ENCODE peak calls at places on chromosomes 12 and 14, in four cellular contexts. U is HepG2, C is transverse colon, Y is suprapubic skin. P is an unnamed sample.

GRCh38 chr14:104383088-104383805 is 196.3 kb upstream of the C14orf180 start:
- DNase-seq in U (no peak), C (no peak), Y (peak), P (no peak)

GRCh38 chr12:52927964-52928363 is 21.0 kb upstream of the KRT18 start:
- DNase-seq in U (no peak), C (no peak), Y (no peak), P (no peak)

GRCh38 chr14:64294672-64295413 is 672 bp upstream of the ESR2 start:
- DNase-seq in U (peak), C (peak), Y (peak), P (peak)

GRCh38 chr14:27536748-27537147 is 938.9 kb upstream of the NOVA1 start:
- DNase-seq in U (no peak), C (no peak), Y (no peak), P (no peak)

GRCh38 chr12:31277081-31277480 is 48.9 kb downstream of the SINHCAF start:
- DNase-seq in U (no peak), C (no peak), Y (no peak), P (no peak)

GRCh38 chr12:123474493-123475255 is 16.7 kb downstream of the SNRNP35 start:
- DNase-seq in U (no peak), C (no peak), Y (no peak), P (no peak)

GRCh38 chr12:55673638-55674037 is 34.1 kb downstream of the ITGA7 start:
- DNase-seq in U (no peak), C (no peak), Y (no peak), P (no peak)

GRCh38 chr14:92352158-92352985 is 29.4 kb downstream of the SLC24A4 start:
- DNase-seq in U (peak), C (no peak), Y (no peak), P (no peak)

GRCh38 chr14:52146504-52146903 is 77.6 kb upstream of the NID2 start:
- DNase-seq in U (no peak), C (no peak), Y (no peak), P (no peak)

GRCh38 chr14:101025656-101026055 is 122.1 kb upstream of the RTL1 start:
- DNase-seq in U (no peak), C (no peak), Y (peak), P (no peak)

GRCh38 chr14:75995372-75996041 is 9.9 kb downstream of the IFT43 start:
- DNase-seq in U (no peak), C (peak), Y (peak), P (no peak)

GRCh38 chr12:91316161-91316759 is 133.6 kb upstream of the DCN start:
- DNase-seq in U (no peak), C (no peak), Y (no peak), P (no peak)

GRCh38 chr14:21136024-21136423 is 19.8 kb downstream of the OR5AU1 start:
- DNase-seq in U (peak), C (no peak), Y (no peak), P (peak)

GRCh38 chr14:94673781-94674231 is 61.6 kb downstream of the SERPINA3 start:
- DNase-seq in U (no peak), C (no peak), Y (no peak), P (no peak)

GRCh38 chr12:81070846-81071245 is 7.0 kb upstream of the ACSS3 start:
- DNase-seq in U (no peak), C (no peak), Y (no peak), P (no peak)

GRCh38 chr14:81436296-81437138 is 36.4 kb upstream of the STON2 start:
- DNase-seq in U (peak), C (peak), Y (peak), P (peak)

GRCh38 chr14:58805605-58806358 is 168.0 kb downstream of the DACT1 start:
- DNase-seq in U (no peak), C (no peak), Y (no peak), P (no peak)

GRCh38 chr12:109741286-109741969 is 27.8 kb downstream of the FAM222A start:
- DNase-seq in U (no peak), C (no peak), Y (peak), P (no peak)

GRCh38 chr14:53620325-53620716 is 336.3 kb downstream of the BMP4 start:
- DNase-seq in U (no peak), C (no peak), Y (no peak), P (no peak)

GRCh38 chr12:54419088-54419887 is at the start of gene ITGA5:
- DNase-seq in U (no peak), C (peak), Y (peak), P (no peak)

GRCh38 chr14:57883061-57883460 is 17.2 kb upstream of the SLC35F4 start:
- DNase-seq in U (no peak), C (no peak), Y (no peak), P (no peak)

GRCh38 chr12:26845057-26845666 is 12.2 kb upstream of the ITPR2 start:
- DNase-seq in U (peak), C (peak), Y (no peak), P (no peak)

GRCh38 chr14:57943038-57943437 is 77.1 kb upstream of the SLC35F4 start:
- DNase-seq in U (no peak), C (no peak), Y (no peak), P (no peak)

GRCh38 chr12:109804820-109805761 is 28.1 kb downstream of the TRPV4 start:
- DNase-seq in U (peak), C (peak), Y (peak), P (peak)

GRCh38 chr12:46266869-46267617 is 1.8 kb downstream of the SLC38A1 start:
- DNase-seq in U (peak), C (peak), Y (peak), P (peak)

GRCh38 chr12:48029811-48030650 is 25.8 kb upstream of the COL2A1 start:
- DNase-seq in U (no peak), C (no peak), Y (no peak), P (no peak)

GRCh38 chr12:95803817-95804216 is 13.3 kb upstream of the NTN4 start:
- DNase-seq in U (no peak), C (no peak), Y (no peak), P (no peak)

GRCh38 chr12:6221146-6221545 is 20.9 kb downstream of the CD9 start:
- DNase-seq in U (no peak), C (no peak), Y (no peak), P (no peak)

GRCh38 chr12:127928615-127929014 is 338.4 kb upstream of the TMEM132C start:
- DNase-seq in U (no peak), C (no peak), Y (no peak), P (no peak)

GRCh38 chr12:95862038-95862437 is 3.3 kb downstream of the SNRPF start:
- DNase-seq in U (no peak), C (no peak), Y (no peak), P (no peak)

GRCh38 chr12:91355150-91356006 is 172.8 kb upstream of the DCN start:
- DNase-seq in U (peak), C (peak), Y (peak), P (no peak)

DNA sequence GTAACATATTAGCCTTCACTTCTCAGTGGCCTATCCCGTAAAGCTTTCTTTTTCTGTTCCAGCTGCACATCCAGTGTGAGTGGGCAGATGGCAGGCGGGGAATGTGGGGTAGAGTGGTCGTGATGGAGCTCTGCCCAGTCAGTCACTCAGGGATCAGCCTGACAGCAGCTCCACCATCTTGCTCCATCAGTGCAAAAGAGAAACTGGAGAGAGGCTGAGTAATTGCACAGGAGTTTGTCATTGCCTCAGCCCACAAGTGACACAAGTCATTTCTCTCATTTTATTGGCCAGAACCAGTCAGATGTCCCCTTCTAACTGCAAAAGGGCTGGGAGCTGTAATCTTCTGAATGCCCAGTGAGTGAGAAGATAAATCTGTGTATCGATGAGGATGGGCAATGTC is 66.5 kb downstream of the ATP23 start:
- DNase-seq in U (no peak), C (no peak), Y (no peak), P (no peak)
- TF ChIP-seq POLR2AphosphoS5 in U (no peak), C (no peak), Y (no peak), P (no peak)

DNA sequence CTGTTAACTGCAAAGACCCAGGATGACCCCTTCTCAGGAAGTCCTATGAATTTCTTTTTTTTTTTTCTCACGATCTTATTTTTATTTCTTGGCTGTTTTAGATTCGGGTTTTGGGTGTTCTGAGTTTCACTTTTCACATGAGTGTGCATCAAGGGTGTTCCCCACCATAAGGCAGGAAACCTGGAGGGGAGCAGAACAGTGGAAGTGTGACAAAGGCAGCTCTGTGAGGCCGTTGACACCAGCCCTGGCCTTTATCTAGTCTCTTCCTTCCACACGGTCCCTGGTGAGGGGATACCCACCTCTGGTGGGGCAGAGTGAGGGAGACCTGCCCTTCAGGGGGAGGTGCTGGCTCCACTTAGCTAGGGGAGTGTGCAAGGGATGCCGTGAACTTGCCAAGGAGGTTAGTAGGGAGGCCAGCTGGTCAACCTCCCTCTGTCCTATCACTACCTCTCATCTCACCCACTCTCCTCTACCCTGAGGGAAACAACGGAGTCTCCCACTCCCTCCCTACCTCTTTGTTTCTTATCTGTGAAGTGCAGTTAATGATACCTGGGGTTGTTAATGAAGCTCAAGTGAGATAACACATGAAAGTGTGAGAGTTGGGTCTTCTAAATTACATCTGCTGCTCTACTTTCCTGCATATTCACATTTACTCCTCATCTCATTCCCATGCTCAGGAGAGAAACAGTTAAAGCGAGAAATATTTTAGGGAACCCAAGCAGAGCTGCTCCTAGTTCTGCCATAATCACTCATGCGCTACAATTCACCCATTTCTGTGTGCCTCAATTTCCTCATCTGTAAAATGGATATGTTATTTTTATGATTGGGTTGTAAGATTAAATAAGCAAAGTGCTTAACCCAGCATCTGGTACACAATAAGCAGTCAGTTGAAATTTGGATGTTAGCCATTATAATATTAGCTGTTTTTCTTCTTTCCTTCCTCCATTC is 4.4 kb upstream of the GALNT6 start:
- DNase-seq in U (no peak), C (no peak), Y (no peak), P (no peak)
- TF ChIP-seq POLR2A in U (no peak), C (no peak), Y (no peak), P (peak)

GRCh38 chr14:95712398-95712797 is 1.5 kb downstream of the TCL1A start:
- DNase-seq in U (no peak), C (no peak), Y (no peak), P (no peak)

GRCh38 chr14:95710106-95710505 is 3.8 kb downstream of the TCL1A start:
- DNase-seq in U (no peak), C (no peak), Y (no peak), P (no peak)

GRCh38 chr14:95711476-95712176 is 2.3 kb downstream of the TCL1A start:
- DNase-seq in U (no peak), C (no peak), Y (no peak), P (no peak)

GRCh38 chr14:95713596-95714371 is at the start of gene TCL1A:
- DNase-seq in U (no peak), C (no peak), Y (no peak), P (peak)
- TF ChIP-seq POLR2AphosphoS5 in U (no peak), C (no peak), Y (no peak), P (peak)

DNA sequence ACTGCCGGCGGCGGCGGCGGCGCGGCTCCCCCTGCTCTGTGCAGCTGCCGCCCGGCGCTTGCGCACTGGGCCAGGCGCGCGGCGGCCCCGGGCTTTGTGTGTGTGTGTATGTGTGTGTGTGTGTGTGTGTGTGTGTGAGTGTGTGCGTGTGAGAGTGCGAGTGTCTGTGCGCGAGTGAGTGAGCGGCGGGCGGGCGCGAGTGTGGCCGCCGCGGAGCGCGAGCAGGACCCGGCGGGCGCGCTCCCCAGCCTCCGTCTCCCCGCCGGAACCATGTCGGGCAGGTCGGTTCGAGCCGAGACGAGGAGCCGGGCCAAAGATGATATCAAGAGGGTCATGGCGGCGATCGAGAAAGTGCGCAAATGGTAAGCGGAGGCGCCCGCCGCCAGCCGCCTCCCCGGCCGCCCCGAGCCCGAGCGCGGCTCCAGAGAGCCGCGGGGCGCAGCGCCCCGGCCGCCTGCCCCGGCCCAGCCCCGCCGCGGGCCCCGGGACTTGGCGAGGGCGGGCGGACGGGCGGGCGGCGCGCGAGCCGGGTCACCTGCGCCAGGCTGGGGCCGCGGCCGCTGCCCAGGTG is at the start of gene BCL7A:
- DNase-seq in U (peak), C (peak), Y (no peak), P (no peak)
- TF ChIP-seq POLR2A in U (no peak), C (peak), Y (no peak), P (no peak)

GRCh38 chr14:35403085-35403396 is 1.5 kb downstream of the NFKBIA start:
- DNase-seq in U (no peak), C (peak), Y (no peak), P (no peak)
- TF ChIP-seq POLR2AphosphoS5 in U (peak), C (no peak), Y (no peak), P (no peak)

P was measured in GM12892.